ENCODE peak calls at places on chromosomes 13 and 19, in nine cellular contexts. W, T, R, I, Q, A, G, P and S are unnamed samples.

GRCh38 chr13:42239644-42240043 is 32.3 kb upstream of the AKAP11 start:
- DNase-seq in W (no peak), T (no peak), R (no peak), I (no peak), Q (no peak), A (no peak), G (no peak), P (peak; percentile 17), S (peak; percentile 17)

GRCh38 chr19:15584541-15585115 is 30.4 kb upstream of the CYP4F8 start:
- DNase-seq in W (peak; percentile 87), T (peak; percentile 67), R (peak; percentile 48), I (peak; percentile 54), Q (peak; percentile 75), A (peak; percentile 79), G (peak; percentile 67), P (peak; percentile 47), S (peak; percentile 5)

GRCh38 chr19:37304190-37304883 is 66.6 kb upstream of the ZNF527 start:
- DNase-seq in W (no peak), T (no peak), R (peak; percentile 20), I (no peak), Q (no peak), A (peak; percentile 20), G (no peak), P (no peak), S (no peak)

GRCh38 chr19:51441410-51442390 is 16.6 kb downstream of the SIGLEC8 start:
- DNase-seq in W (no peak), T (no peak), R (no peak), I (no peak), Q (no peak), A (no peak), G (no peak), P (no peak), S (no peak)

GRCh38 chr19:814108-815078 is 7.4 kb downstream of the PLPPR3 start:
- DNase-seq in W (no peak), T (no peak), R (no peak), I (no peak), Q (no peak), A (no peak), G (no peak), P (no peak), S (no peak)

GRCh38 chr13:94660695-94661324 is 51.5 kb downstream of the SOX21 start:
- DNase-seq in W (no peak), T (peak; percentile 54), R (peak; percentile 51), I (peak; percentile 51), Q (no peak), A (no peak), G (no peak), P (peak; percentile 26), S (peak; percentile 34)

GRCh38 chr19:17629760-17630159 is 58.4 kb downstream of the UNC13A start:
- DNase-seq in W (no peak), T (no peak), R (no peak), I (no peak), Q (no peak), A (no peak), G (no peak), P (no peak), S (no peak)

GRCh38 chr13:39297664-39298171 is 259.5 kb downstream of the NHLRC3 start:
- DNase-seq in W (no peak), T (peak; percentile 49), R (no peak), I (peak; percentile 24), Q (no peak), A (no peak), G (no peak), P (peak; percentile 31), S (peak; percentile 9)

GRCh38 chr19:35265126-35265995 is 3.4 kb upstream of the USF2 start:
- DNase-seq in W (peak; percentile 52), T (no peak), R (no peak), I (no peak), Q (peak; percentile 36), A (peak; percentile 66), G (peak; percentile 73), P (peak; percentile 17), S (no peak)

DNA sequence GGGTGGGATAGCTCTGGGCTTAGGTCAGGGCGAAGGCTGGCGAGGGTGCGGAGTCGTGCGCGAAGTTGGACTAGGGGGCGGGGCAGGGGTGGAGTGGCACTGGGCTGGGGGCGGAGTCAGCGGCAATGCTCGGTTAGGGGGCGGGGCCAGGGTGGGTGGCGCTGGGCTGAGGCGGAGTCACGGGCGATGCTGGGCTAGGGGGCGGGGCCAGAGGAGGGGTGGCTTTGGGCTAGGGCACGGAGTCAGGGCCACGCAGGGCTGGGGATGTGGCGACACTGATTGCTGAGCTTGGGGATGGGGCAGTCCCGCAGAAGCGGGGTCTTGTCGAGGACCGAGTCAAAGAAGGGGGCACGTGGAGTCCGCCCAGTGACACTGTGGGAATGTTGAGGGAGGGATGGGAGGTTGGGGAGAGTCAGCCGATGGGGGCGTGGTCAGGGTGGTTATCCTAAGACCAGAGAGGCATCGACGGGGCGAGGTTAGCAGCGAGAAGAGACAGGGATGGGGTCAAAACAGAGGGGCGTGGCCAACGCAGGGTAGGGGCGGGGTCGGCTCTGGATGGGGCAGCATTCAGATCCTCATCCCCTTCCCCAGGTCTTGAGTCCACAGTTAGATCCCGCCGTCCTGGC is 8.7 kb downstream of the HOMER3 start:
- DNase-seq in W (peak; percentile 61), T (peak; percentile 64), R (peak; percentile 40), I (peak; percentile 39), Q (peak; percentile 84), A (peak; percentile 71), G (peak; percentile 90), P (peak; percentile 25), S (peak; percentile 54)
- H3K4me3 ChIP-seq in W (no peak overlapping the region), T (peak overlapping the region; percentile 40), R (no peak overlapping the region), I (no peak overlapping the region), Q (no peak overlapping the region), A (no peak overlapping the region), G (no peak overlapping the region), P (no peak overlapping the region), S (no peak overlapping the region)

GRCh38 chr13:27730191-27730590 is 62.1 kb upstream of the GSX1 start:
- DNase-seq in W (no peak), T (no peak), R (no peak), I (no peak), Q (no peak), A (no peak), G (no peak), P (no peak), S (no peak)

GRCh38 chr13:27728271-27728670 is 64.0 kb upstream of the GSX1 start:
- DNase-seq in W (no peak), T (peak; percentile 4), R (no peak), I (no peak), Q (no peak), A (no peak), G (no peak), P (no peak), S (no peak)
- TF ChIP-seq CTCF in W (no peak), T (no peak), R (no peak), I (no peak), Q (no peak), A (no peak), G (no peak), P (no peak), S (no peak)

GRCh38 chr13:82827704-82828103 is 1054.6 kb downstream of the SLITRK1 start:
- DNase-seq in W (no peak), T (no peak), R (no peak), I (no peak), Q (no peak), A (no peak), G (no peak), P (no peak), S (no peak)
- H3K4me3 ChIP-seq in W (no peak overlapping the region), T (no peak overlapping the region), R (no peak overlapping the region), I (no peak overlapping the region), Q (no peak overlapping the region), A (no peak overlapping the region), G (no peak overlapping the region), P (no peak overlapping the region), S (no peak overlapping the region)

DNA sequence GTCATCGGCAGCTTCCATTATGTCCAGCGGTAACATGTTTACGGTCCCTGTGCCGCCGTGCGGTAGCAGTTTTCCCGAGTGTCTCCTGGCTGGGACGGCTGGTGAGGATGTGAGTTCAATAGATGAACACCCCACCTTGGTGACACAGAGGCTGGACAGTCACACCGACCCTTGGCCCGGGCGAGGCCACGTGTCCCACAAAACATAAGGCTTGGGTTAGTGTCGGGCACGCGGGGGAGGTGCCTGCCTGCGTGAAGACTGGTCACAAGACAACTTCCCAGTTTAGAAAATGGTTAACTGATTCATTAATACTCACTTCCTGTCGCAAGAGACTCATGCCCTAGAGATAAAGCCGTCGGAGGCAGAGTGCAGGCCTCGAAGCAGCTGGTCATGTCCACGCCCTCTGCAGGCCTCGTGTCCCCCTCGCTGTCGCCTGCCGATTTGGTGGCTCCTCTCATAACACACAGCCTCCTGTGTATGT is 17.2 kb downstream of the RASA3 start:
- DNase-seq in W (peak; percentile 48), T (peak; percentile 75), R (peak; percentile 81), I (peak; percentile 78), Q (peak; percentile 79), A (peak; percentile 65), G (peak; percentile 52), P (peak; percentile 83), S (peak; percentile 76)
- TF ChIP-seq CTCF in W (no peak), T (peak; percentile 30), R (no peak), I (no peak), Q (no peak), A (no peak), G (no peak), P (peak; percentile 24), S (peak; percentile 27)

DNA sequence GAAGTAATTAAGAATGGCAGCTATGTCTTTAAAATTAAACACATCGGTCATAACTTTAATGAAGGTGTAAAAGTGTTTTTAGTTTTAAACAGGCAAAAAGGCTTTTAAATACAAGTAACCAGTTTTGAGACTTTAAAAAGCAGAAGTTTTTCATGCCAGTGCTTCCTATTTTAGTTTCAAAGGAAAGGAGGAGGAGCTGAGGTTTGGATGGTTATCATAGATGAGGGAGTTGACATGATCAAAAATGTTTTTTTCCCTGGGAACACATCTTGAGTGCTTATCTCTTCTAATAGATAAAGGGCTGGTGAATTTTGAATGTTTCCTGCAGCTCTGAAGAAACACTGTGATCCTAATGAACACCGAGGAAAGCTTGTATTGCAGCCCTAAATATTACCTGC is 42.9 kb downstream of the LRCH1 start:
- DNase-seq in W (no peak), T (no peak), R (no peak), I (no peak), Q (no peak), A (no peak), G (no peak), P (no peak), S (no peak)
- H3K4me3 ChIP-seq in W (peak overlapping the region; percentile 22), T (no peak overlapping the region), R (no peak overlapping the region), I (no peak overlapping the region), Q (no peak overlapping the region), A (no peak overlapping the region), G (no peak overlapping the region), P (no peak overlapping the region), S (no peak overlapping the region)

GRCh38 chr13:91058919-91059318 is 288.6 kb upstream of the MIR17HG start:
- DNase-seq in W (no peak), T (no peak), R (no peak), I (no peak), Q (no peak), A (no peak), G (no peak), P (no peak), S (no peak)
- TF ChIP-seq CTCF in W (no peak), T (no peak), R (no peak), I (no peak), Q (no peak), A (no peak), G (no peak), P (no peak), S (no peak)

DNA sequence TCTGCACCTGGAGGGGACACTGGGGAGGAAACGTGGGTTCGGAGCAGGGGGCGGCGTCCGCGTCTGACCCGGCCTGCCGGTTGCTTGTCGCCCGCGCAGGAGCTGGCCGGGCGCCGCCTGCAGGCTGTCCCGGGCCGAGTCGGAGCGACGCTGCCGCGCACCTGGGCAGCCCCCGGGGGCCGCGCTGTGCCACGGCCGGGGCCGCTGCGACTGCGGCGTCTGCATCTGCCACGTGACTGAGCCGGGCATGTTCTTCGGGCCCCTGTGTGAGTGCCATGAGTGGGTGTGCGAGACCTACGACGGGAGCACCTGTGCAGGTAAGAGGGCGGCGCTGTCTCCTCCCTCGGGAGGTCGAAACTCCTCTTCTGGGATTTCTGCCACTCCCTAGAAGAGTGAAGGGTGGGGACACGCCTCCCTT is 1.3 kb downstream of the ITGBL1 start:
- DNase-seq in W (no peak), T (no peak), R (no peak), I (no peak), Q (no peak), A (peak; percentile 58), G (no peak), P (peak; percentile 31), S (no peak)
- H3K4me3 ChIP-seq in W (peak overlapping the region; percentile 59), T (peak overlapping the region; percentile 67), R (peak overlapping the region; percentile 90), I (peak overlapping the region; percentile 85), Q (peak overlapping the region; percentile 18), A (peak overlapping the region; percentile 36), G (peak overlapping the region; percentile 10), P (peak overlapping the region; percentile 94), S (peak overlapping the region; percentile 43)